ENCODE peak calls at places on chromosomes 13 and 19, in four cellular contexts. One of them, this sample, is unnamed.

GRCh38 chr19:13037718-13038117 is 42.4 kb downstream of the NFIX start:
- DNase-seq in lower leg skin: no peak
- DNase-seq in cardiac fibroblast: no peak
- DNase-seq in tibial nerve: no peak
- DNase-seq in this sample: no peak

GRCh38 chr19:41407271-41407670 is 9.7 kb downstream of the BCKDHA start:
- DNase-seq in cardiac fibroblast: peak
- DNase-seq in tibial nerve: no peak
- DNase-seq in lower leg skin: no peak
- DNase-seq in this sample: no peak

GRCh38 chr19:55086730-55087541 is 11.3 kb downstream of the EPS8L1 start:
- DNase-seq in lower leg skin: peak
- DNase-seq in tibial nerve: peak
- DNase-seq in cardiac fibroblast: peak
- DNase-seq in this sample: peak

GRCh38 chr19:19514215-19514633 is 1.1 kb downstream of the TSSK6 start:
- DNase-seq in tibial nerve: no peak
- DNase-seq in cardiac fibroblast: peak
- DNase-seq in lower leg skin: no peak
- DNase-seq in this sample: no peak

GRCh38 chr13:86864376-86864775 is 806.8 kb upstream of the SLITRK5 start:
- DNase-seq in cardiac fibroblast: no peak
- DNase-seq in lower leg skin: no peak
- DNase-seq in tibial nerve: no peak
- DNase-seq in this sample: no peak

GRCh38 chr13:47175172-47175806 is 278.4 kb upstream of the HTR2A start:
- DNase-seq in cardiac fibroblast: peak
- DNase-seq in tibial nerve: no peak
- DNase-seq in lower leg skin: no peak
- DNase-seq in this sample: no peak

GRCh38 chr19:54478677-54479266 is 5.7 kb upstream of the CDC42EP5 start:
- DNase-seq in tibial nerve: no peak
- DNase-seq in cardiac fibroblast: peak
- DNase-seq in lower leg skin: no peak
- DNase-seq in this sample: no peak

GRCh38 chr19:41426952-41427646 is at the start of gene B3GNT8:
- DNase-seq in cardiac fibroblast: peak
- DNase-seq in tibial nerve: peak
- DNase-seq in lower leg skin: peak
- DNase-seq in this sample: no peak

GRCh38 chr19:8973501-8974091 is 36.6 kb downstream of the MUC16 start:
- DNase-seq in cardiac fibroblast: no peak
- DNase-seq in tibial nerve: no peak
- DNase-seq in lower leg skin: no peak
- DNase-seq in this sample: no peak

GRCh38 chr13:86020350-86021002 is 221.3 kb upstream of the SLITRK6 start:
- DNase-seq in tibial nerve: no peak
- DNase-seq in lower leg skin: no peak
- DNase-seq in cardiac fibroblast: peak
- DNase-seq in this sample: no peak

GRCh38 chr19:6602729-6603114 is 11.8 kb upstream of the CD70 start:
- DNase-seq in tibial nerve: no peak
- DNase-seq in cardiac fibroblast: no peak
- DNase-seq in lower leg skin: no peak
- DNase-seq in this sample: no peak

GRCh38 chr13:45195421-45195820 is 5.4 kb downstream of the KCTD4 start:
- DNase-seq in cardiac fibroblast: peak
- DNase-seq in tibial nerve: no peak
- DNase-seq in lower leg skin: no peak
- DNase-seq in this sample: no peak

GRCh38 chr13:48078251-48078656 is 16.6 kb downstream of the MED4 start:
- DNase-seq in tibial nerve: no peak
- DNase-seq in lower leg skin: no peak
- DNase-seq in cardiac fibroblast: peak
- DNase-seq in this sample: peak

GRCh38 chr19:6047741-6048231 is 62.5 kb downstream of the RFX2 start:
- DNase-seq in tibial nerve: no peak
- DNase-seq in lower leg skin: peak
- DNase-seq in cardiac fibroblast: peak
- DNase-seq in this sample: no peak

GRCh38 chr13:78601124-78601885 is 2.0 kb downstream of the POU4F1 start:
- DNase-seq in lower leg skin: no peak
- DNase-seq in cardiac fibroblast: peak
- DNase-seq in tibial nerve: no peak
- DNase-seq in this sample: no peak

GRCh38 chr13:73803997-73804396 is 330.2 kb downstream of the KLF12 start:
- DNase-seq in tibial nerve: no peak
- DNase-seq in lower leg skin: no peak
- DNase-seq in cardiac fibroblast: peak
- DNase-seq in this sample: no peak

GRCh38 chr13:107562222-107562621 is 653.1 kb downstream of the LIG4 start:
- DNase-seq in tibial nerve: no peak
- DNase-seq in cardiac fibroblast: no peak
- DNase-seq in lower leg skin: no peak
- DNase-seq in this sample: no peak

GRCh38 chr19:42292042-42292960 is 9.6 kb upstream of the PRR19 start:
- DNase-seq in tibial nerve: no peak
- DNase-seq in lower leg skin: no peak
- DNase-seq in cardiac fibroblast: no peak
- DNase-seq in this sample: no peak

GRCh38 chr19:36149673-36150406 is 2.4 kb downstream of the COX7A1 start:
- DNase-seq in lower leg skin: peak
- DNase-seq in tibial nerve: no peak
- DNase-seq in cardiac fibroblast: no peak
- DNase-seq in this sample: no peak

GRCh38 chr19:2719910-2720776 is 1.0 kb downstream of the DIRAS1 start:
- DNase-seq in lower leg skin: no peak
- DNase-seq in cardiac fibroblast: peak
- DNase-seq in tibial nerve: no peak
- DNase-seq in this sample: no peak
- TF ChIP-seq CTCF in lower leg skin: no peak
- TF ChIP-seq CTCF in cardiac fibroblast: no peak
- TF ChIP-seq CTCF in tibial nerve: no peak
- TF ChIP-seq CTCF in this sample: no peak

GRCh38 chr13:38223093-38223492 is 126.6 kb upstream of the UFM1 start:
- DNase-seq in tibial nerve: no peak
- DNase-seq in cardiac fibroblast: peak
- DNase-seq in lower leg skin: no peak
- DNase-seq in this sample: no peak
- TF ChIP-seq CTCF in tibial nerve: no peak
- TF ChIP-seq CTCF in cardiac fibroblast: peak
- TF ChIP-seq CTCF in lower leg skin: no peak
- TF ChIP-seq CTCF in this sample: no peak

DNA sequence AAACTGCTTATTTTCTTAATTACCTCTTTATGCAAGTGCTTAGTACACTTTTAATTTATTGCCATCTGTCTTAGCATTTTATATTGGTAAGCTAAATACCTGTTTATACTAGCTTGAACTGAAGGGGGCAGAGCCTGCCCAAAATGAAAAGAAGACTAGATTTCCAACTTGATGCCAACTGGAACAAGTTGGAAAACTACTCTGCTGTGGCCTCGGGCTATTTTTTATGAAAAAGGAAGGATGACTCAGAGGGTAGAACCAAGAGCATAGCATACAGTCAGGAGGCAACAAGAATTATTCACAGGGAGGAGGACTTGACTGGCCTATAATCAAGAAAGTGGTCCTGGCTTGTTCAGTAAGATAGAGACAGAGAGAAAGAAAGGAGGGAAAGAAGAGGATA is 150.3 kb downstream of the NDFIP2 start:
- DNase-seq in lower leg skin: no peak
- DNase-seq in cardiac fibroblast: peak
- DNase-seq in tibial nerve: no peak
- DNase-seq in this sample: no peak
- TF ChIP-seq CTCF in lower leg skin: no peak
- TF ChIP-seq CTCF in cardiac fibroblast: peak
- TF ChIP-seq CTCF in tibial nerve: no peak
- TF ChIP-seq CTCF in this sample: no peak

GRCh38 chr19:46623915-46624502 is 880 bp downstream of the PTGIR start:
- DNase-seq in lower leg skin: no peak
- DNase-seq in tibial nerve: no peak
- DNase-seq in cardiac fibroblast: no peak
- DNase-seq in this sample: no peak

GRCh38 chr19:46620716-46621115 is 4.2 kb downstream of the PTGIR start:
- DNase-seq in tibial nerve: no peak
- DNase-seq in cardiac fibroblast: peak
- DNase-seq in lower leg skin: no peak
- DNase-seq in this sample: no peak

GRCh38 chr19:46620267-46620666 is 4.6 kb downstream of the PTGIR start:
- DNase-seq in tibial nerve: no peak
- DNase-seq in lower leg skin: no peak
- DNase-seq in cardiac fibroblast: no peak
- DNase-seq in this sample: no peak

GRCh38 chr19:46622118-46622446 is 2.8 kb downstream of the PTGIR start:
- DNase-seq in cardiac fibroblast: no peak
- DNase-seq in tibial nerve: no peak
- DNase-seq in lower leg skin: no peak
- DNase-seq in this sample: no peak

GRCh38 chr19:46621191-46622117 is 3.4 kb downstream of the PTGIR start:
- DNase-seq in cardiac fibroblast: no peak
- DNase-seq in tibial nerve: no peak
- DNase-seq in lower leg skin: no peak
- DNase-seq in this sample: no peak
- TF ChIP-seq CTCF in cardiac fibroblast: no peak
- TF ChIP-seq CTCF in tibial nerve: no peak
- TF ChIP-seq CTCF in lower leg skin: no peak
- TF ChIP-seq CTCF in this sample: no peak

DNA sequence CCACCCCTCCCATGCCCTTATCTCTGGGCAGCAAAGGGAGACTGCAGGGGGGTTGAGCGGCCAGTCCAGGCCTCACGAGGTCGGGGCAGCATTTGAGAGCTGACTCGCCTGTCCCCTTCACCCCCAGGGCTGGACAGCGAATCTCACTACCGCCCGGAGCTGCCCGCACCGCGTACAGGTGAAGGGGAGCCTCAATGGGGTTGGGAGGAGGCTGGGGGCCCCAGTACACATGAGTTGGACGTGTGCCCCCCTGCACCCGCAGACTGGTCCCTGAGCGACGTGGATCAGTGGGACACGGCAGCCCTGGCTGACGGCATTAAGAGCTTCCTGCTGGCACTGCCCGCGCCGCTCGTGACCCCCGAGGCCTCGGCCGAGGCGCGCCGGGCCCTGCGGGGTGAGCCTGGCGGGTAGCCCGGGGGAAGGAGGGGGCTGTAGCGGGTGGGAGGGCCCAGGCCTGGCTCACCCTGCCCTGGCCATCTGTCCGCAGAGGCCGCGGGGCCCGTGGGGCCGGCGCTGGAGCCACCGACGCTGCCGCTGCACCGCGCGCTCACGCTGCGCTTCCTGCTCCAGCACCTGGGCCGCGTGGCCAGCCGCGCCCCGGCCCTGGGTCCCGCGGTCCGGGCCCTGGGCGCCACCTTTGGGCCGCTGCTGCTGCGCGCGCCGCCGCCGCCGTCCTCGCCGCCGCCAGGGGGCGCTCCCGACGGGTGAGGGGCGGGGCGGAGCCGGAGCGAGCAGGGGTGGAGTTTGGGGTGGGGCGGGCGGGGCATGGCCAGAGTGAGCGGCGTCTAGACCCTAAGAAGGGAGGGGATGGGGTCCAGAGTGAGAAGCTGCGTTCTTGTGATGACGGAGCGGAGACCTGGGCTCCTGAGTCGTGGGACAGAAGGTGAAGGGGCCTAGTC is 8.1 kb downstream of the PIK3R2 start:
- DNase-seq in lower leg skin: peak
- DNase-seq in cardiac fibroblast: peak
- DNase-seq in tibial nerve: peak
- DNase-seq in this sample: peak
- TF ChIP-seq CTCF in lower leg skin: no peak
- TF ChIP-seq CTCF in cardiac fibroblast: peak
- TF ChIP-seq CTCF in tibial nerve: peak
- TF ChIP-seq CTCF in this sample: no peak

GRCh38 chr19:31461814-31462539 is 112.7 kb upstream of the TSHZ3 start:
- DNase-seq in cardiac fibroblast: peak
- DNase-seq in lower leg skin: no peak
- DNase-seq in tibial nerve: no peak
- DNase-seq in this sample: no peak

GRCh38 chr19:31459430-31459829 is 110.2 kb upstream of the TSHZ3 start:
- DNase-seq in lower leg skin: no peak
- DNase-seq in cardiac fibroblast: no peak
- DNase-seq in tibial nerve: no peak
- DNase-seq in this sample: no peak
- TF ChIP-seq CTCF in lower leg skin: no peak
- TF ChIP-seq CTCF in cardiac fibroblast: peak
- TF ChIP-seq CTCF in tibial nerve: no peak
- TF ChIP-seq CTCF in this sample: no peak

GRCh38 chr19:50703915-50704548 is 15.6 kb downstream of the SHANK1 start:
- DNase-seq in lower leg skin: no peak
- DNase-seq in cardiac fibroblast: no peak
- DNase-seq in tibial nerve: no peak
- DNase-seq in this sample: no peak
- TF ChIP-seq CTCF in lower leg skin: no peak
- TF ChIP-seq CTCF in cardiac fibroblast: no peak
- TF ChIP-seq CTCF in tibial nerve: no peak
- TF ChIP-seq CTCF in this sample: no peak

This sample was measured in activated B cell treated with CpG ODN at 0.5 μM for 24 hours.